ENCODE peak calls at places on chromosome 5, in eight cellular contexts. A is uterus, T is Peyer's patch, R is sigmoid colon, V is spleen, M is ovary, E is IMR-90, H is HepG2. F is an unnamed sample.

GRCh38 chr5:35369965-35370790 is 139.9 kb upstream of the PRLR start:
- DNase-seq in M (no peak), E (no peak), R (no peak), V (no peak), T (no peak), A (no peak), H (no peak), F (no peak)

GRCh38 chr5:139164020-139164419 is 34.1 kb downstream of the SIL1 start:
- DNase-seq in E (no peak), H (no peak), M (no peak), V (no peak), A (no peak), T (no peak), R (no peak), F (no peak)

GRCh38 chr5:120257358-120257971 is 206.6 kb upstream of the PRR16 start:
- DNase-seq in R (no peak), V (no peak), M (no peak), H (no peak), E (no peak), A (no peak), T (no peak), F (no peak)

GRCh38 chr5:173456751-173457171 is 128.5 kb upstream of the STC2 start:
- DNase-seq in A (no peak), V (no peak), E (peak), H (no peak), T (no peak), R (no peak), M (no peak), F (no peak)

GRCh38 chr5:15885156-15885555 is 294.4 kb downstream of the MARCHF11 start:
- DNase-seq in A (no peak), H (no peak), T (no peak), R (no peak), E (peak), V (no peak), M (no peak), F (no peak)

GRCh38 chr5:83149671-83150070 is 72.3 kb downstream of the XRCC4 start:
- DNase-seq in M (no peak), V (no peak), R (no peak), H (no peak), A (no peak), E (peak), T (no peak), F (no peak)

GRCh38 chr5:35308391-35308790 is 78.1 kb upstream of the PRLR start:
- DNase-seq in T (no peak), R (no peak), E (no peak), H (no peak), V (no peak), A (no peak), M (no peak), F (no peak)

GRCh38 chr5:160757194-160757593 is 94.8 kb downstream of the ATP10B start:
- DNase-seq in V (no peak), R (no peak), M (no peak), A (no peak), E (no peak), T (no peak), H (no peak), F (no peak)

GRCh38 chr5:74433255-74434123 is 207.0 kb downstream of the ENC1 start:
- DNase-seq in A (no peak), T (no peak), M (no peak), E (peak), V (no peak), H (no peak), R (no peak), F (peak)

GRCh38 chr5:114185274-114185673 is 176.6 kb upstream of the KCNN2 start:
- DNase-seq in M (no peak), T (no peak), H (no peak), A (no peak), R (no peak), E (no peak), V (no peak), F (no peak)

GRCh38 chr5:139877129-139877597 is 81.6 kb downstream of the PSD2 start:
- DNase-seq in R (no peak), M (no peak), H (no peak), E (no peak), V (no peak), A (no peak), T (no peak), F (no peak)

GRCh38 chr5:134240421-134240962 is 14.6 kb upstream of the PPP2CA start:
- DNase-seq in V (no peak), R (no peak), E (peak), H (peak), T (no peak), A (no peak), M (no peak), F (no peak)

GRCh38 chr5:73544429-73545402 is 20.7 kb downstream of the ANKRA2 start:
- DNase-seq in M (no peak), E (no peak), V (no peak), T (no peak), H (peak), A (no peak), R (no peak), F (no peak)

GRCh38 chr5:81778642-81779041 is 27.7 kb upstream of the SSBP2 start:
- DNase-seq in T (no peak), A (no peak), V (no peak), H (no peak), R (no peak), M (no peak), E (peak), F (peak)
- TF ChIP-seq POLR2A in T (no peak), A (no peak), V (no peak), H (no peak), R (no peak), M (no peak), E (no peak), F (no peak)

DNA sequence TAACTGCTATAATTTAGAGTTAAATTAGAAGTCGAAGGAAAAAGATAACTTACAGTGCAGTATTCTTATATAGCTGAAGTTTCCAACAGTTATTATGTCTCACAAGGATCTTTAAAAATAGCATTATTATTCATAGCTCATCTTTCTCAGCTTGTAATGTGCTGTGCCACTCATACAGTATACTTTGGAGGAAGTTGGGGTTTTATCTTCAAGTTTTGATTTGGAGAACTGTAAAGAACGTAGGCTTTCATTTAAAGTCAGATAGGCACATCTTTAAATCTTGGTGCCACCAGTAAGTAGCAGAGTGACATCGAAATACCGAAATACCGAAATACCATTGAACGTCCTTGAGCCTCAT is 424.4 kb upstream of the CD180 start:
- DNase-seq in M (no peak), A (no peak), T (no peak), V (no peak), H (no peak), R (no peak), E (no peak), F (no peak)
- TF ChIP-seq POLR2A in M (no peak), A (no peak), T (no peak), V (no peak), H (no peak), R (no peak), E (no peak), F (no peak)

DNA sequence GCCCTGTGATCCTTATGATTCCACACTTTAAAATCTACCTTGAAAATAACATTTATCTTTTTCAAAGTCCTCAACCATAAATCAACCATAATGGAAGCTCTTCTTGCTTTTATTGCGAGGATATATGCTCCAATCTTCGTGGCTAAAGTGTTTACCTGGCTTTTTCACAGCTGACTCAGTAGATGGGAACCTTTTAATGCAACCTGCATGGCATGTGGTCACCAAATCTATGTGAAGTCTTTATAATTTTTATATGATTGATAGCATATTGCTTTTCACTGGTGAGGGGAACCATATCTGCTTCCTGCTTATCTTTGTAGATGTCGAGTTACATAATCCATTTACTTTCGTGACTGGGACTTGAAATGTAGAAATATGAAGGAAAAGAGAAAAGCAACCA is 47.1 kb upstream of the TLX3 start:
- DNase-seq in E (no peak), M (no peak), V (no peak), R (no peak), T (no peak), H (no peak), A (no peak), F (no peak)
- TF ChIP-seq POLR2A in E (no peak), M (no peak), V (no peak), R (no peak), T (no peak), H (no peak), A (no peak), F (no peak)

GRCh38 chr5:149254506-149254905 is 17.2 kb upstream of the AFAP1L1 start:
- DNase-seq in A (no peak), H (no peak), T (no peak), E (peak), V (no peak), M (no peak), R (no peak), F (no peak)

GRCh38 chr5:149247726-149248125 is 23.9 kb upstream of the AFAP1L1 start:
- DNase-seq in E (no peak), H (no peak), R (no peak), A (no peak), T (no peak), M (no peak), V (no peak), F (no peak)

GRCh38 chr5:149256451-149256850 is 15.2 kb upstream of the AFAP1L1 start:
- DNase-seq in R (no peak), M (no peak), E (peak), V (no peak), H (no peak), A (no peak), T (no peak), F (no peak)

GRCh38 chr5:149246906-149247305 is 24.8 kb upstream of the AFAP1L1 start:
- DNase-seq in V (no peak), M (no peak), A (no peak), H (no peak), R (no peak), T (no peak), E (no peak), F (no peak)

GRCh38 chr5:149251546-149251945 is 20.1 kb upstream of the AFAP1L1 start:
- DNase-seq in H (no peak), R (no peak), M (no peak), A (no peak), E (no peak), V (peak), T (no peak), F (no peak)
- TF ChIP-seq POLR2A in H (no peak), R (no peak), M (no peak), A (no peak), E (no peak), V (no peak), T (no peak), F (no peak)

GRCh38 chr5:62974623-62975022 is 396.0 kb downstream of the LRRC70 start:
- DNase-seq in E (no peak), H (no peak), T (no peak), A (no peak), M (no peak), V (no peak), R (no peak), F (no peak)

GRCh38 chr5:62964428-62964827 is 385.8 kb downstream of the LRRC70 start:
- DNase-seq in E (no peak), R (no peak), V (no peak), M (no peak), H (no peak), T (no peak), A (no peak), F (no peak)

DNA sequence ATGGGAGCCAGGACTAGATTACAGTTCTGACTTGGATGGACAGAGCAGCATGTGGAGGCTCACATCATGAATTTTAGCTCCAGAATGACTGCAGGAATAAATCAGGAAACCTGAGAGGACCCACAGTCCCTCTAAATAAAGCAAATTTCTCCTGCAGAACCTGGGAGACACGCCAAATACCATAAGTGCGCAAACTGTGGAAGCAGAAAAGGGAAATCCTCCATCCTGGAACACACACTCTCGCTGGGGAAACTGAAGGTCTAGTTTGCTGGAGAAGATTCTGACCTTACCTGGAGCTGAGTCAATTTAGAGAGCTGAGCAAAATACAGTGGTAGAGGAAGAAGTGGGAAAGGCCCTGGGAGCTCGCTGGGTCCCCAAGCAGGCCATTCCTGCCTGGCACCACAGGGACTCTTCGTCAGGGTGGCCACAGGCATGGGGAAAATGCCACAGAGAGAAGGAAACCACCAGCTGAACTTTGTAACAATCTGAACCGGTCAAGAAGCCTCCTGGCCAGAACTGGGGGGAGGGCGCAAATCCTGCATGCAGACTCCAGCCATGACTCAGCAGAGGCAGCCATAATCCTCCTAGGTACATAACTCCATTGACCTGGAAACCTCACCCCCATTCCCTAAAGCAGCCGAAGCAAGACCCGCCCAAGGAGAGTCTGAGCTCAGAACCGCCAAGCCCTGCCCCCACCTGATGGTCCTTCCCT is 390.9 kb downstream of the LRRC70 start:
- DNase-seq in H (no peak), E (no peak), T (no peak), R (no peak), A (no peak), M (no peak), V (no peak), F (no peak)
- TF ChIP-seq POLR2A in H (no peak), E (no peak), T (no peak), R (no peak), A (no peak), M (no peak), V (no peak), F (no peak)

DNA sequence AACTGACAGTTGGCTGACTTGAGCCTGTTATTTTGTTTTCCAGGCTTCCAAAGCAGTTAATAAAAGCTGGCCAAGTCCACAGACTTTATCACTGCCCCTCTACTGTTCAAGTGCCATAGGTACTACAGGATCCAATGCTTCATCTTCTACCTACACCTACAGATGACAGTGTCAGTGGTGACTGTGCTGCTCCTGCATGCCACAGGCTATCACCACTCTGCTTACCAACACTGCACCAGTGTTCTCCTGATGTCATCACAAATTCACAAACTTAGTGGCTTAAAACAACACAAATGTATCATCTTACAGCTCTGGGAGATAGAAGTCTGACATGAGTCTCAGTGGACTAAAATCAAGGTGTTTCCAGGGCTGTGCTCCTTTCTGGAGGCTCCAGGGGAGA is 26.6 kb downstream of the HMGCS1 start:
- DNase-seq in E (no peak), R (no peak), H (no peak), M (no peak), T (no peak), V (no peak), A (no peak), F (no peak)
- TF ChIP-seq POLR2A in E (no peak), R (no peak), H (peak), M (no peak), T (no peak), V (no peak), A (no peak), F (no peak)

GRCh38 chr5:14204011-14204670 is 61.0 kb downstream of the TRIO start:
- DNase-seq in A (no peak), H (no peak), V (no peak), R (no peak), E (no peak), M (no peak), T (no peak), F (no peak)

GRCh38 chr5:14204785-14205321 is 61.7 kb downstream of the TRIO start:
- DNase-seq in M (peak), A (peak), E (peak), V (peak), H (peak), R (peak), T (peak), F (no peak)

GRCh38 chr5:14200312-14200990 is 57.3 kb downstream of the TRIO start:
- DNase-seq in T (no peak), M (no peak), V (no peak), A (no peak), E (no peak), H (no peak), R (no peak), F (no peak)

GRCh38 chr5:14201325-14202061 is 58.4 kb downstream of the TRIO start:
- DNase-seq in V (no peak), A (no peak), H (no peak), M (no peak), R (no peak), E (peak), T (no peak), F (no peak)

DNA sequence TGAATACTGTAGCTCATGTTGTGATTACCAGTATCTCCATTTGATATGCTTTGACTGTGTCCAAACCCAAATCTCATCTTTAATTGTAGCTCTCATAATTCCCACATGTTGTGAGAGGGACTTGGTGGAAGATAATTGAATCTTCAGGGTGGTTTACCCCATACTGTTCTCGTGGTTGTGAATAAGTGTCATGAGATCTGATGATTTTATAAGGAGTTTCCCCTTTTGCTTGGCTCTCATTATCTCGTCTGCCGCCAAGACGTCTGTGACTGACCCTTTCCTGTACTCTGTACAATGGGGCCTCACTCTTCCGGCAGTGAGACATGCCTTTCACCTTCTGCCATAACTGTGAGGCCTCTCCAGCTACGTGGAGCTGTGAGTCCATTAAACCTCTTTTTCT is 59.3 kb downstream of the TRIO start:
- DNase-seq in E (no peak), M (no peak), R (no peak), A (no peak), V (no peak), T (no peak), H (no peak), F (no peak)
- TF ChIP-seq POLR2A in E (no peak), M (no peak), R (no peak), A (no peak), V (no peak), T (no peak), H (no peak), F (no peak)